ENCODE peak calls at places on chromosome 21, in nine cellular contexts. L is breast epithelium, S is A549, Y is adrenal gland, H is GM12891, N is K562, I is ovary, Q is body of pancreas, K is tibial nerve. J is an unnamed sample.

GRCh38 chr21:26961704-26962103 is 5.2 kb downstream of the ADAMTS5 start:
- DNase-seq in L (no peak), S (no peak), Y (no peak), H (no peak), N (peak; percentile 25), I (peak; percentile 59), Q (peak; percentile 13), K (no peak), J (peak; percentile 23)

GRCh38 chr21:36385233-36385908 is at the start of gene CHAF1B:
- DNase-seq in L (peak; percentile 69), S (peak; percentile 33), Y (peak; percentile 82), H (peak; percentile 91), N (peak; percentile 99), I (peak; percentile 88), Q (peak; percentile 81), K (peak; percentile 64), J (peak; percentile 78)

GRCh38 chr21:37983336-37984095 is 67.3 kb upstream of the KCNJ6 start:
- DNase-seq in L (no peak), S (peak; percentile 7), Y (no peak), H (no peak), N (no peak), I (no peak), Q (no peak), K (no peak), J (no peak)

GRCh38 chr21:26798856-26799751 is 46.1 kb downstream of the ADAMTS1 start:
- DNase-seq in L (no peak), S (no peak), Y (no peak), H (no peak), N (no peak), I (no peak), Q (no peak), K (no peak), J (no peak)

GRCh38 chr21:37367758-37368535 is 1.4 kb downstream of the DYRK1A start:
- DNase-seq in L (no peak), S (no peak), Y (peak; percentile 61), H (no peak), N (no peak), I (peak; percentile 37), Q (peak; percentile 31), K (no peak), J (peak; percentile 60)

GRCh38 chr21:39175154-39175553 is 8.1 kb downstream of the PSMG1 start:
- DNase-seq in L (no peak), S (no peak), Y (no peak), H (no peak), N (no peak), I (no peak), Q (no peak), K (no peak), J (peak; percentile 18)

GRCh38 chr21:40120944-40121575 is 253.8 kb downstream of the PCP4 start:
- DNase-seq in L (no peak), S (peak; percentile 4), Y (no peak), H (no peak), N (peak; percentile 32), I (no peak), Q (peak; percentile 18), K (no peak), J (peak; percentile 15)

GRCh38 chr21:32103361-32103760 is 175.5 kb downstream of the MIS18A start:
- DNase-seq in L (no peak), S (no peak), Y (no peak), H (no peak), N (peak; percentile 30), I (no peak), Q (no peak), K (no peak), J (no peak)

GRCh38 chr21:27813750-27814149 is 846.9 kb upstream of the ADAMTS5 start:
- DNase-seq in L (no peak), S (no peak), Y (no peak), H (no peak), N (no peak), I (no peak), Q (no peak), K (peak; percentile 47), J (no peak)

GRCh38 chr21:33473344-33473743 is 6.4 kb downstream of the TMEM50B start:
- DNase-seq in L (no peak), S (no peak), Y (no peak), H (no peak), N (no peak), I (no peak), Q (no peak), K (no peak), J (no peak)

GRCh38 chr21:39048574-39048973 is 134.7 kb downstream of the PSMG1 start:
- DNase-seq in L (no peak), S (no peak), Y (no peak), H (no peak), N (no peak), I (no peak), Q (no peak), K (no peak), J (peak; percentile 74)

GRCh38 chr21:46559291-46559983 is 45.4 kb downstream of the S100B start:
- DNase-seq in L (no peak), S (no peak), Y (peak; percentile 15), H (no peak), N (peak; percentile 11), I (no peak), Q (no peak), K (no peak), J (no peak)

GRCh38 chr21:37322084-37322483 is 44.5 kb upstream of the DYRK1A start:
- DNase-seq in L (no peak), S (no peak), Y (no peak), H (no peak), N (no peak), I (no peak), Q (no peak), K (no peak), J (peak; percentile 12)

GRCh38 chr21:31505975-31506374 is 153.5 kb upstream of the SOD1 start:
- DNase-seq in L (no peak), S (no peak), Y (no peak), H (no peak), N (no peak), I (no peak), Q (no peak), K (no peak), J (no peak)

GRCh38 chr21:39564200-39564599 is 48.5 kb upstream of the B3GALT5 start:
- DNase-seq in L (no peak), S (no peak), Y (peak; percentile 64), H (no peak), N (no peak), I (no peak), Q (peak; percentile 77), K (no peak), J (no peak)

GRCh38 chr21:38768385-38769071 is 37.2 kb upstream of the ETS2 start:
- DNase-seq in L (no peak), S (no peak), Y (no peak), H (no peak), N (peak; percentile 24), I (no peak), Q (no peak), K (no peak), J (no peak)

GRCh38 chr21:33684923-33685560 is 42.7 kb downstream of the ITSN1 start:
- DNase-seq in L (no peak), S (no peak), Y (no peak), H (no peak), N (no peak), I (no peak), Q (no peak), K (no peak), J (no peak)

GRCh38 chr21:38993561-38993960 is 187.8 kb downstream of the ETS2 start:
- DNase-seq in L (no peak), S (peak; percentile 15), Y (no peak), H (no peak), N (no peak), I (peak; percentile 83), Q (peak; percentile 73), K (no peak), J (no peak)

GRCh38 chr21:32889596-32889995 is 118.0 kb upstream of the PAXBP1 start:
- DNase-seq in L (no peak), S (no peak), Y (no peak), H (no peak), N (no peak), I (no peak), Q (no peak), K (no peak), J (no peak)

GRCh38 chr21:37915516-37915915 is 741 bp downstream of the KCNJ6 start:
- DNase-seq in L (no peak), S (no peak), Y (no peak), H (no peak), N (no peak), I (no peak), Q (no peak), K (no peak), J (no peak)

GRCh38 chr21:34885125-34885524 is 164.0 kb downstream of the RUNX1 start:
- DNase-seq in L (no peak), S (no peak), Y (no peak), H (no peak), N (no peak), I (no peak), Q (no peak), K (no peak), J (peak; percentile 59)
- TF ChIP-seq POLR2A in L (no peak), S (no peak), Y (no peak), H (no peak), N (no peak), I (no peak), Q (no peak), K (no peak), J (no peak)

DNA sequence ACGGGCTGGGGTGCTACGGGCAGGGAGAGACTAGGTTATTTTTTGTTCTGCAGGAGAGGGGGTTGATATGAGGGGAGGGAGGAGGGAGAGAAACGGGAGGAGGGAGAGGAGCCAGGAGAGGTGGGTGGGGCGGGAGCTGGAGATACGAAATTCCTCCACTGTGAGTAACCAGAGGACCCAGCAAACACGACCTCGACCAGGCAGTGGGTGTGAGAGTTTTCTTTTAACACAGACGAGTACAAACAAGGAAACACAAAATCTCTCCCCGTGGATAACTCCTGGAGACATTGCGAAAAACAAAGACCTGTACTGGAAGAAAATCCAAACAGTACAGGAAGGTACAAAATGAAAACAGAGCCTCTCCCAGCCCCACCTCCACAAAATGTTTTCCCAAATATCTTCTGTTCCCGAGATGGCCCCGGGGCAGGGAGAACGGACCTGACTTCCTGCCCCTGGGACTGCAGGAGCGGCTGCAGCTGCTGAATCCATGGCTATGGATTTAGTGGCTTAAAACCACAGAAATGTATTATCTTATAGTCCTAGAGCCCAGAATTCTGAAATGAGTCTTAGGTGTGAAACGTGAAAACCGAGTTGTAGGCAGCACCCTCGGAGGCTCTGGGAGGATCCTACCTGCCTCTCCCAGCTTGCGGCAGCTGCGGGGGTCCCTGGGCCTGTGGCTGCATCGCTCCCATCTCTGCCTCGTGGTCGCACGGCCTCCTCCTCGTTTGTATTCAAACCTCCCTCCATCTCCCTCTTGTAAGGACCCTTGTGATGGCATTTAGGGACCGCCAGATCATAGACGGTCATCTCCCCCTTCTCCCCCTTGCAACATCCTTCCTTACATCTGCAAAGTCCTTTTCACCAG is 82.2 kb downstream of the RIPK4 start:
- DNase-seq in L (no peak), S (peak; percentile 40), Y (no peak), H (no peak), N (no peak), I (peak; percentile 67), Q (peak; percentile 72), K (no peak), J (no peak)
- TF ChIP-seq POLR2A in L (no peak), S (no peak), Y (no peak), H (no peak), N (no peak), I (no peak), Q (no peak), K (no peak), J (no peak)

GRCh38 chr21:16258834-16259611 is 529.2 kb downstream of the USP25 start:
- DNase-seq in L (no peak), S (no peak), Y (no peak), H (no peak), N (no peak), I (no peak), Q (no peak), K (no peak), J (no peak)
- TF ChIP-seq POLR2A in L (no peak), S (no peak), Y (no peak), H (no peak), N (no peak), I (no peak), Q (no peak), K (no peak), J (no peak)

GRCh38 chr21:34844033-34844923 is 175.5 kb downstream of the CLIC6 start:
- DNase-seq in L (no peak), S (no peak), Y (no peak), H (no peak), N (no peak), I (peak; percentile 48), Q (peak; percentile 62), K (peak; percentile 64), J (no peak)
- TF ChIP-seq POLR2A in L (no peak), S (no peak), Y (no peak), H (no peak), N (no peak), I (no peak), Q (no peak), K (no peak), J (no peak)

J was measured in NB4.